ENCODE peak calls at places on chromosomes 7 and 10, in eight cellular contexts. One of them, this sample, is unnamed.

GRCh38 chr7:103793614-103794013 is 195.8 kb downstream of the RELN start:
- DNase-seq in fibroblast of pulmonary artery: no peak
- DNase-seq in neural progenitor cell: no peak
- DNase-seq in kidney epithelial cell: no peak
- DNase-seq in AG04450: no peak
- DNase-seq in cardiac fibroblast: no peak
- DNase-seq in heart left ventricle: no peak
- DNase-seq in coronary artery: no peak
- DNase-seq in this sample: no peak

GRCh38 chr10:32950457-32951109 is 7.4 kb downstream of the ITGB1 start:
- DNase-seq in fibroblast of pulmonary artery: no peak
- DNase-seq in neural progenitor cell: peak
- DNase-seq in kidney epithelial cell: no peak
- DNase-seq in AG04450: no peak
- DNase-seq in cardiac fibroblast: no peak
- DNase-seq in heart left ventricle: no peak
- DNase-seq in coronary artery: no peak
- DNase-seq in this sample: no peak

GRCh38 chr10:11579885-11580284 is 31.6 kb downstream of the USP6NL start:
- DNase-seq in fibroblast of pulmonary artery: no peak
- DNase-seq in neural progenitor cell: no peak
- DNase-seq in kidney epithelial cell: no peak
- DNase-seq in AG04450: no peak
- DNase-seq in cardiac fibroblast: no peak
- DNase-seq in heart left ventricle: no peak
- DNase-seq in coronary artery: no peak
- DNase-seq in this sample: no peak

GRCh38 chr7:94183289-94183749 is 179.2 kb upstream of the BET1 start:
- DNase-seq in fibroblast of pulmonary artery: peak
- DNase-seq in neural progenitor cell: peak
- DNase-seq in kidney epithelial cell: peak
- DNase-seq in AG04450: peak
- DNase-seq in cardiac fibroblast: peak
- DNase-seq in heart left ventricle: peak
- DNase-seq in coronary artery: peak
- DNase-seq in this sample: no peak

GRCh38 chr10:119896937-119897336 is 4.4 kb downstream of the SEC23IP start:
- DNase-seq in fibroblast of pulmonary artery: peak
- DNase-seq in neural progenitor cell: no peak
- DNase-seq in kidney epithelial cell: no peak
- DNase-seq in AG04450: no peak
- DNase-seq in cardiac fibroblast: peak
- DNase-seq in heart left ventricle: peak
- DNase-seq in coronary artery: no peak
- DNase-seq in this sample: no peak

GRCh38 chr10:102243304-102243703 is 2.0 kb upstream of the PITX3 start:
- DNase-seq in fibroblast of pulmonary artery: peak
- DNase-seq in neural progenitor cell: no peak
- DNase-seq in kidney epithelial cell: no peak
- DNase-seq in AG04450: no peak
- DNase-seq in cardiac fibroblast: peak
- DNase-seq in heart left ventricle: no peak
- DNase-seq in coronary artery: no peak
- DNase-seq in this sample: no peak

GRCh38 chr10:95814011-95814727 is 58.2 kb downstream of the ENTPD1 start:
- DNase-seq in fibroblast of pulmonary artery: peak
- DNase-seq in neural progenitor cell: no peak
- DNase-seq in kidney epithelial cell: peak
- DNase-seq in AG04450: peak
- DNase-seq in cardiac fibroblast: peak
- DNase-seq in heart left ventricle: peak
- DNase-seq in coronary artery: no peak
- DNase-seq in this sample: no peak

GRCh38 chr7:155619634-155620271 is 24.7 kb upstream of the RBM33 start:
- DNase-seq in fibroblast of pulmonary artery: no peak
- DNase-seq in neural progenitor cell: no peak
- DNase-seq in kidney epithelial cell: no peak
- DNase-seq in AG04450: no peak
- DNase-seq in cardiac fibroblast: no peak
- DNase-seq in heart left ventricle: no peak
- DNase-seq in coronary artery: no peak
- DNase-seq in this sample: no peak

GRCh38 chr7:140640060-140640611 is 477 bp downstream of the DENND2A start:
- DNase-seq in fibroblast of pulmonary artery: peak
- DNase-seq in neural progenitor cell: peak
- DNase-seq in kidney epithelial cell: no peak
- DNase-seq in AG04450: no peak
- DNase-seq in cardiac fibroblast: peak
- DNase-seq in heart left ventricle: peak
- DNase-seq in coronary artery: no peak
- DNase-seq in this sample: peak

GRCh38 chr10:31618541-31619291 is 299.7 kb downstream of the ZEB1 start:
- DNase-seq in fibroblast of pulmonary artery: peak
- DNase-seq in neural progenitor cell: no peak
- DNase-seq in kidney epithelial cell: no peak
- DNase-seq in AG04450: no peak
- DNase-seq in cardiac fibroblast: peak
- DNase-seq in heart left ventricle: peak
- DNase-seq in coronary artery: peak
- DNase-seq in this sample: no peak

GRCh38 chr10:86775056-86775858 is 18.8 kb downstream of the BMPR1A start:
- DNase-seq in fibroblast of pulmonary artery: peak
- DNase-seq in neural progenitor cell: no peak
- DNase-seq in kidney epithelial cell: no peak
- DNase-seq in AG04450: no peak
- DNase-seq in cardiac fibroblast: peak
- DNase-seq in heart left ventricle: no peak
- DNase-seq in coronary artery: no peak
- DNase-seq in this sample: no peak

GRCh38 chr10:63414481-63415260 is 51.1 kb downstream of the JMJD1C start:
- DNase-seq in fibroblast of pulmonary artery: no peak
- DNase-seq in neural progenitor cell: no peak
- DNase-seq in kidney epithelial cell: no peak
- DNase-seq in AG04450: peak
- DNase-seq in cardiac fibroblast: no peak
- DNase-seq in heart left ventricle: no peak
- DNase-seq in coronary artery: no peak
- DNase-seq in this sample: no peak

GRCh38 chr7:151873402-151873965 is 3.4 kb downstream of the PRKAG2 start:
- DNase-seq in fibroblast of pulmonary artery: no peak
- DNase-seq in neural progenitor cell: no peak
- DNase-seq in kidney epithelial cell: no peak
- DNase-seq in AG04450: no peak
- DNase-seq in cardiac fibroblast: no peak
- DNase-seq in heart left ventricle: peak
- DNase-seq in coronary artery: no peak
- DNase-seq in this sample: no peak

GRCh38 chr7:120862987-120863386 is 5.0 kb upstream of the TSPAN12 start:
- DNase-seq in fibroblast of pulmonary artery: no peak
- DNase-seq in neural progenitor cell: no peak
- DNase-seq in kidney epithelial cell: no peak
- DNase-seq in AG04450: no peak
- DNase-seq in cardiac fibroblast: no peak
- DNase-seq in heart left ventricle: no peak
- DNase-seq in coronary artery: no peak
- DNase-seq in this sample: no peak

GRCh38 chr10:3781458-3782098 is 3.4 kb downstream of the KLF6 start:
- DNase-seq in fibroblast of pulmonary artery: peak
- DNase-seq in neural progenitor cell: no peak
- DNase-seq in kidney epithelial cell: no peak
- DNase-seq in AG04450: no peak
- DNase-seq in cardiac fibroblast: peak
- DNase-seq in heart left ventricle: peak
- DNase-seq in coronary artery: peak
- DNase-seq in this sample: no peak

GRCh38 chr7:89023902-89024301 is 228.4 kb upstream of the TEX47 start:
- DNase-seq in fibroblast of pulmonary artery: no peak
- DNase-seq in neural progenitor cell: no peak
- DNase-seq in kidney epithelial cell: no peak
- DNase-seq in AG04450: no peak
- DNase-seq in cardiac fibroblast: no peak
- DNase-seq in heart left ventricle: no peak
- DNase-seq in coronary artery: no peak
- DNase-seq in this sample: no peak

GRCh38 chr7:98210513-98211220 is 572 bp upstream of the BHLHA15 start:
- DNase-seq in fibroblast of pulmonary artery: peak
- DNase-seq in neural progenitor cell: peak
- DNase-seq in kidney epithelial cell: no peak
- DNase-seq in AG04450: no peak
- DNase-seq in cardiac fibroblast: peak
- DNase-seq in heart left ventricle: no peak
- DNase-seq in coronary artery: peak
- DNase-seq in this sample: no peak

GRCh38 chr7:48337781-48338180 is 166.5 kb downstream of the ABCA13 start:
- DNase-seq in fibroblast of pulmonary artery: no peak
- DNase-seq in neural progenitor cell: no peak
- DNase-seq in kidney epithelial cell: no peak
- DNase-seq in AG04450: no peak
- DNase-seq in cardiac fibroblast: no peak
- DNase-seq in heart left ventricle: no peak
- DNase-seq in coronary artery: no peak
- DNase-seq in this sample: no peak

DNA sequence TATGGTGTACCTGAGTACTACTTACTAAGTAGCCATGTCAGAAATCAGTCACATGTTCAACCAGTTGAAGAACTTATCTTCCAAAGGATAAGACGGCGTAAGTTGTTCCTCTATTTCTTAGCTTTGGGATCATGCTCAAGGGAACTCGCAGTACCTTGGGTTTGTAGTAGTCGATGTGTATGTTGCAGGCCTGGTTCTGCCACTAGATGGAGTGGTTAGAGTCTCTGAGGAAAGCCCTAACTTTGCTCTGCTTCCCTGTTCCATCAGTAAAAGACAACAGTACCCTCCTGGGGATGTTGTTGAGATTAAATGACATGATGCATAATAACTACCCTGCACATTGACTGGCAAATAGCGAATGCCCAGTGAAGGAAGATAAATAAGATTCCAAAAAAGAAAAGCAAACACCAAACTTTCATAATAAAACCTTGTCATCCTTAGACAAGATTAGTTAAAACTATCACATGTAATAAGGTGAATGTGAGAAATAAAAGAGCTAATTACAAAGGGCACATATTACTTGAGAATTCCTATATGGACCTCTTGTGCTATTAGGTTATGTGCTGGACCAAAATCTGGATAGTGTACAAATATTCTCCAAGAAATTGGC is 165.9 kb downstream of the ABCA13 start:
- DNase-seq in fibroblast of pulmonary artery: peak
- DNase-seq in neural progenitor cell: peak
- DNase-seq in kidney epithelial cell: no peak
- DNase-seq in AG04450: no peak
- DNase-seq in cardiac fibroblast: peak
- DNase-seq in heart left ventricle: no peak
- DNase-seq in coronary artery: no peak
- DNase-seq in this sample: no peak
- TF ChIP-seq CTCF in fibroblast of pulmonary artery: peak
- TF ChIP-seq CTCF in neural progenitor cell: peak
- TF ChIP-seq CTCF in kidney epithelial cell: peak
- TF ChIP-seq CTCF in AG04450: peak
- TF ChIP-seq CTCF in cardiac fibroblast: peak
- TF ChIP-seq CTCF in heart left ventricle: peak
- TF ChIP-seq CTCF in coronary artery: no peak
- TF ChIP-seq CTCF in this sample: no peak

DNA sequence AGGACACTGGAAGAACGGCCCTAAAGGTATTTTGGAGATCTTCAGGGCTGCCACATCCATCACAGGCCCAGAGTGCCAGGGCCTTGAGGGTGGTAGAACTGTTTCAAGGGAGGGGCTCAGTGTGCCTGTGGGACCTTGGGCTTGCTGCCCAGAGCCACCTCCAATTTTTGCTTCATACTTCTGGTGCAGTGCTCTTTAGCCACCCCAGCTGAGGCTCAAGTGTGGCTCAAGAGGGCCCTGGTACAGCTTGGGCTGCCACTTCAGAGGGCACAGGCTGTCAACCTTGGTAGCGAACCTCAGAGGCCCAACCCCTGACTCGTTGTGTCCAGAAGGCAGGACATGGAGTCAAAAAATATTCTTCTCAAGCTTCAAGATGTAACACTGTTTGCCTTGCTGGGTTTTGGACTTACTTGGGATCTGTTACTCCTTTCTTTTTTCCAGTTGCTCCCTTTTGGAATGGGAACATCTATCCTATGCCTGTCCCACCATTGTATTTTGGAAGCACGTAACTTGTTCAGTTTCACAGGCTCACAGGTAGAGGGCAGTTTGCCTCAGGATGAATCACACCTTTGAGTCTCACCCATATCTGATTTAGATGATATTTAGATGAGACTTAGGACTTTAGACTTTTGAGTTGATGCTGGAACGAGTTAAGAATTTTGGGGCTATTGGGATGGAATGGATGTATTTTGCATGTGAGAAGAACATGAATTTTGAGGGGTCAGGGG is 224.8 kb downstream of the RPS24 start:
- DNase-seq in fibroblast of pulmonary artery: no peak
- DNase-seq in neural progenitor cell: no peak
- DNase-seq in kidney epithelial cell: no peak
- DNase-seq in AG04450: no peak
- DNase-seq in cardiac fibroblast: no peak
- DNase-seq in heart left ventricle: no peak
- DNase-seq in coronary artery: no peak
- DNase-seq in this sample: no peak
- TF ChIP-seq CTCF in fibroblast of pulmonary artery: no peak
- TF ChIP-seq CTCF in neural progenitor cell: peak
- TF ChIP-seq CTCF in kidney epithelial cell: no peak
- TF ChIP-seq CTCF in AG04450: no peak
- TF ChIP-seq CTCF in cardiac fibroblast: no peak
- TF ChIP-seq CTCF in heart left ventricle: no peak
- TF ChIP-seq CTCF in coronary artery: no peak
- TF ChIP-seq CTCF in this sample: no peak

DNA sequence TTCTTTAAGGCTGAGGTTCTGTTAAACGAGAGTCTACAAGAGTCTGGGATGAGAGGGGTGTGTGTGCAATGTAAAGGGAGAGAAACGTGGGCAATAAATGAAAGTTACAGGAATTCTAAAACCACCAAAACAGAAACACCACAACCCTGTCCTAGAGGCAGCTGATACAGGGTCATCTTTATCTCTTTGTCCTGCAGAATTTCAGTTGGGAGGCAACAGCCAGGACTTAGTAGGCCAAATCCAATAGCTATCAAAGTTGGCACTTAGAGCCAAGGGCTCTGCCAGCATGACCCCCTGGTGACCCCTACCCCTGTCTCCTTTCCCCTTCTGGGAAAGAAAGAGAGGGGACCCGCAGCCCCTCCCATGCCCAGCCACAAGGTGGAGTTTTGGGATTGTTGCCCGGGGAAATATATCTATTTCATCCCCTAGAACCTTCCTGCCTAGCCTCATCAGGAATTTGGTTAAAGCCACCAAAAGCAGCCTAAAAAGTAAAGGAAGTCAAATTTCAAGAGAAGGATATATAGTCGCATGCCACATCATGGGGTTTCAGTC is 85.2 kb downstream of the OSBPL3 start:
- DNase-seq in fibroblast of pulmonary artery: no peak
- DNase-seq in neural progenitor cell: peak
- DNase-seq in kidney epithelial cell: no peak
- DNase-seq in AG04450: no peak
- DNase-seq in cardiac fibroblast: no peak
- DNase-seq in heart left ventricle: no peak
- DNase-seq in coronary artery: no peak
- DNase-seq in this sample: no peak
- TF ChIP-seq CTCF in fibroblast of pulmonary artery: peak
- TF ChIP-seq CTCF in neural progenitor cell: peak
- TF ChIP-seq CTCF in kidney epithelial cell: peak
- TF ChIP-seq CTCF in AG04450: peak
- TF ChIP-seq CTCF in cardiac fibroblast: peak
- TF ChIP-seq CTCF in heart left ventricle: no peak
- TF ChIP-seq CTCF in coronary artery: no peak
- TF ChIP-seq CTCF in this sample: no peak

GRCh38 chr10:122624546-122624945 is 64.0 kb downstream of the DMBT1 start:
- DNase-seq in fibroblast of pulmonary artery: no peak
- DNase-seq in neural progenitor cell: no peak
- DNase-seq in kidney epithelial cell: no peak
- DNase-seq in AG04450: no peak
- DNase-seq in cardiac fibroblast: no peak
- DNase-seq in heart left ventricle: no peak
- DNase-seq in coronary artery: no peak
- DNase-seq in this sample: no peak
- TF ChIP-seq CTCF in fibroblast of pulmonary artery: no peak
- TF ChIP-seq CTCF in neural progenitor cell: no peak
- TF ChIP-seq CTCF in kidney epithelial cell: no peak
- TF ChIP-seq CTCF in AG04450: no peak
- TF ChIP-seq CTCF in cardiac fibroblast: no peak
- TF ChIP-seq CTCF in heart left ventricle: no peak
- TF ChIP-seq CTCF in coronary artery: no peak
- TF ChIP-seq CTCF in this sample: no peak